ENCODE peak calls at places on chromosome 19, in seven cellular contexts. Q, P, I, T, J, S and G are unnamed samples.

GRCh38 chr19:5150331-5150901 is 181.5 kb downstream of the KDM4B start:
- DNase-seq in P (no peak), S (no peak), Q (no peak), J (no peak), I (no peak), T (no peak), G (no peak)

GRCh38 chr19:3270908-3271307 is 46.4 kb downstream of the CELF5 start:
- DNase-seq in Q (peak; percentile 32), I (peak; percentile 47), J (no peak), P (peak; percentile 46), S (peak; percentile 68), T (no peak), G (peak; percentile 41)

GRCh38 chr19:4909897-4910593 is 744 bp downstream of the UHRF1 start:
- DNase-seq in I (peak; percentile 94), Q (peak; percentile 70), P (peak; percentile 87), T (peak; percentile 88), S (peak; percentile 97), J (peak; percentile 70), G (peak; percentile 95)

GRCh38 chr19:40420766-40421467 is 4.9 kb downstream of the SERTAD1 start:
- DNase-seq in J (peak; percentile 86), Q (peak; percentile 91), I (peak; percentile 89), P (peak; percentile 56), S (peak; percentile 99), T (peak; percentile 97), G (peak; percentile 93)

GRCh38 chr19:48731452-48731851 is 9.0 kb downstream of the RASIP1 start:
- DNase-seq in S (no peak), I (no peak), J (no peak), T (no peak), P (no peak), Q (no peak), G (no peak)

GRCh38 chr19:49513746-49514118 is 1.3 kb downstream of the FCGRT start:
- DNase-seq in J (no peak), I (no peak), Q (no peak), S (no peak), P (no peak), T (no peak), G (no peak)

GRCh38 chr19:20661150-20661819 is at the start of gene ZNF626:
- DNase-seq in T (peak; percentile 96), I (peak; percentile 99), Q (peak; percentile 97), J (peak; percentile 97), P (peak; percentile 86), S (peak; percentile 98), G (peak; percentile 99)

GRCh38 chr19:55585658-55586339 is 5.2 kb upstream of the ZNF579 start:
- DNase-seq in I (peak; percentile 87), P (no peak), J (peak; percentile 53), Q (peak; percentile 58), S (peak; percentile 81), T (peak; percentile 89), G (peak; percentile 98)

GRCh38 chr19:30742981-30743380 is 370.8 kb downstream of the ZNF536 start:
- DNase-seq in T (no peak), P (no peak), J (no peak), I (no peak), Q (no peak), S (no peak), G (peak; percentile 94)

GRCh38 chr19:33201886-33202545 is 7.9 kb downstream of the LRP3 start:
- DNase-seq in S (no peak), T (no peak), Q (no peak), P (no peak), J (no peak), I (no peak), G (no peak)

GRCh38 chr19:38473201-38473600 is 39.7 kb downstream of the RYR1 start:
- DNase-seq in Q (no peak), P (no peak), S (no peak), I (no peak), J (no peak), T (no peak), G (no peak)

GRCh38 chr19:1272423-1273262 is 2.7 kb upstream of the FAM174C start:
- DNase-seq in P (no peak), I (peak; percentile 53), J (no peak), Q (no peak), S (peak; percentile 15), T (no peak), G (no peak)

GRCh38 chr19:38564981-38565685 is 52.6 kb downstream of the MAP4K1 start:
- DNase-seq in I (no peak), P (no peak), S (peak; percentile 12), Q (no peak), J (no peak), T (no peak), G (no peak)

GRCh38 chr19:13579388-13580060 is 73.2 kb upstream of the CACNA1A start:
- DNase-seq in S (no peak), P (no peak), T (no peak), Q (peak; percentile 93), J (peak; percentile 30), I (no peak), G (no peak)

GRCh38 chr19:4266253-4267000 is 12.6 kb upstream of the SHD start:
- DNase-seq in P (no peak), T (no peak), S (no peak), J (no peak), Q (no peak), I (no peak), G (no peak)

GRCh38 chr19:1582201-1582600 is 10.5 kb downstream of the MBD3 start:
- DNase-seq in T (no peak), Q (no peak), P (no peak), I (no peak), S (no peak), J (no peak), G (no peak)

GRCh38 chr19:38662508-38663155 is 15.2 kb downstream of the ACTN4 start:
- DNase-seq in I (no peak), S (no peak), J (no peak), Q (no peak), T (no peak), P (no peak), G (no peak)

GRCh38 chr19:56637976-56638555 is 4.9 kb upstream of the SMIM17 start:
- DNase-seq in J (peak; percentile 34), Q (peak; percentile 51), S (peak; percentile 78), I (peak; percentile 86), T (peak; percentile 54), P (no peak), G (peak; percentile 16)

GRCh38 chr19:13022859-13023636 is 27.8 kb downstream of the NFIX start:
- DNase-seq in T (peak; percentile 64), I (peak; percentile 95), Q (peak; percentile 98), S (peak; percentile 97), J (peak; percentile 96), P (no peak), G (peak; percentile 53)

GRCh38 chr19:44025217-44025936 is at the start of gene ZNF222:
- DNase-seq in I (peak; percentile 93), P (peak; percentile 66), T (peak; percentile 72), S (peak; percentile 95), Q (peak; percentile 91), J (peak; percentile 76), G (peak; percentile 89)

GRCh38 chr19:408441-409005 is 424 bp downstream of the C2CD4C start:
- DNase-seq in T (no peak), S (no peak), J (no peak), I (no peak), P (no peak), Q (no peak), G (peak; percentile 31)

GRCh38 chr19:29714953-29715694 is at the start of gene C19orf12:
- DNase-seq in T (peak; percentile 82), S (peak; percentile 73), I (peak; percentile 44), J (no peak), P (peak; percentile 39), Q (peak; percentile 29), G (peak; percentile 79)

GRCh38 chr19:2246801-2247361 is 2.2 kb upstream of the AMH start:
- DNase-seq in S (peak; percentile 82), P (no peak), I (peak; percentile 62), Q (peak; percentile 56), J (no peak), T (peak; percentile 73), G (no peak)

GRCh38 chr19:2149980-2150793 is 1.2 kb downstream of the AP3D1 start:
- DNase-seq in J (no peak), S (peak; percentile 48), I (no peak), P (no peak), T (peak; percentile 63), Q (peak; percentile 25), G (no peak)